ENCODE peak calls at places on chromosomes 5 and 9, in six cellular contexts. One of them, this sample, is unnamed.

GRCh38 chr5:124738751-124739559 is 7.5 kb downstream of the ZNF608 start:
- DNase-seq in GM12892: no peak
- DNase-seq in A549: no peak
- DNase-seq in lower leg skin: no peak
- DNase-seq in heart left ventricle: no peak
- DNase-seq in endothelial cell of umbilical vein: no peak
- DNase-seq in this sample: no peak

GRCh38 chr5:95617057-95617456 is 2.8 kb upstream of the GPR150 start:
- DNase-seq in GM12892: no peak
- DNase-seq in A549: peak
- DNase-seq in lower leg skin: no peak
- DNase-seq in heart left ventricle: no peak
- DNase-seq in endothelial cell of umbilical vein: peak
- DNase-seq in this sample: peak

GRCh38 chr5:115377468-115378217 is 81.2 kb upstream of the CCDC112 start:
- DNase-seq in GM12892: no peak
- DNase-seq in A549: peak
- DNase-seq in lower leg skin: no peak
- DNase-seq in heart left ventricle: no peak
- DNase-seq in endothelial cell of umbilical vein: peak
- DNase-seq in this sample: no peak

GRCh38 chr5:78566747-78567449 is 81.7 kb downstream of the LHFPL2 start:
- DNase-seq in GM12892: no peak
- DNase-seq in A549: no peak
- DNase-seq in lower leg skin: no peak
- DNase-seq in heart left ventricle: no peak
- DNase-seq in endothelial cell of umbilical vein: peak
- DNase-seq in this sample: no peak

GRCh38 chr5:107090471-107090870 is 580.3 kb downstream of the EFNA5 start:
- DNase-seq in GM12892: no peak
- DNase-seq in A549: no peak
- DNase-seq in lower leg skin: no peak
- DNase-seq in heart left ventricle: no peak
- DNase-seq in endothelial cell of umbilical vein: peak
- DNase-seq in this sample: no peak

GRCh38 chr5:131209506-131210191 is 38.9 kb downstream of the LYRM7 start:
- DNase-seq in GM12892: peak
- DNase-seq in A549: no peak
- DNase-seq in lower leg skin: no peak
- DNase-seq in heart left ventricle: no peak
- DNase-seq in endothelial cell of umbilical vein: no peak
- DNase-seq in this sample: no peak

GRCh38 chr5:27494845-27495244 is 456.5 kb upstream of the CDH9 start:
- DNase-seq in GM12892: no peak
- DNase-seq in A549: peak
- DNase-seq in lower leg skin: no peak
- DNase-seq in heart left ventricle: no peak
- DNase-seq in endothelial cell of umbilical vein: no peak
- DNase-seq in this sample: no peak

GRCh38 chr5:133434336-133434735 is 178.0 kb downstream of the FSTL4 start:
- DNase-seq in GM12892: no peak
- DNase-seq in A549: no peak
- DNase-seq in lower leg skin: no peak
- DNase-seq in heart left ventricle: no peak
- DNase-seq in endothelial cell of umbilical vein: no peak
- DNase-seq in this sample: no peak

GRCh38 chr9:36319183-36319582 is 60.9 kb upstream of the GNE start:
- DNase-seq in GM12892: no peak
- DNase-seq in A549: no peak
- DNase-seq in lower leg skin: peak
- DNase-seq in heart left ventricle: no peak
- DNase-seq in endothelial cell of umbilical vein: no peak
- DNase-seq in this sample: no peak

GRCh38 chr5:173515526-173515925 is 100.9 kb downstream of the BOD1 start:
- DNase-seq in GM12892: no peak
- DNase-seq in A549: peak
- DNase-seq in lower leg skin: no peak
- DNase-seq in heart left ventricle: no peak
- DNase-seq in endothelial cell of umbilical vein: no peak
- DNase-seq in this sample: no peak

GRCh38 chr5:39219433-39219832 is at the start of gene FYB1:
- DNase-seq in GM12892: no peak
- DNase-seq in A549: no peak
- DNase-seq in lower leg skin: no peak
- DNase-seq in heart left ventricle: peak
- DNase-seq in endothelial cell of umbilical vein: no peak
- DNase-seq in this sample: no peak

GRCh38 chr9:29245351-29245750 is 1672.1 kb upstream of the C9orf72 start:
- DNase-seq in GM12892: no peak
- DNase-seq in A549: no peak
- DNase-seq in lower leg skin: no peak
- DNase-seq in heart left ventricle: no peak
- DNase-seq in endothelial cell of umbilical vein: no peak
- DNase-seq in this sample: no peak

GRCh38 chr5:80655231-80655784 is 525 bp upstream of the DHFR start:
- DNase-seq in GM12892: no peak
- DNase-seq in A549: peak
- DNase-seq in lower leg skin: no peak
- DNase-seq in heart left ventricle: no peak
- DNase-seq in endothelial cell of umbilical vein: no peak
- DNase-seq in this sample: no peak

GRCh38 chr9:80020056-80020455 is 448.3 kb downstream of the TLE4 start:
- DNase-seq in GM12892: no peak
- DNase-seq in A549: no peak
- DNase-seq in lower leg skin: no peak
- DNase-seq in heart left ventricle: no peak
- DNase-seq in endothelial cell of umbilical vein: no peak
- DNase-seq in this sample: no peak

GRCh38 chr9:81132796-81133195 is 556.6 kb downstream of the TLE1 start:
- DNase-seq in GM12892: no peak
- DNase-seq in A549: no peak
- DNase-seq in lower leg skin: no peak
- DNase-seq in heart left ventricle: no peak
- DNase-seq in endothelial cell of umbilical vein: no peak
- DNase-seq in this sample: no peak

GRCh38 chr9:36486933-36487481 is 85.7 kb upstream of the MELK start:
- DNase-seq in GM12892: peak
- DNase-seq in A549: peak
- DNase-seq in lower leg skin: peak
- DNase-seq in heart left ventricle: peak
- DNase-seq in endothelial cell of umbilical vein: peak
- DNase-seq in this sample: no peak

GRCh38 chr5:85108471-85108870 is 723.8 kb upstream of the EDIL3 start:
- DNase-seq in GM12892: no peak
- DNase-seq in A549: peak
- DNase-seq in lower leg skin: no peak
- DNase-seq in heart left ventricle: no peak
- DNase-seq in endothelial cell of umbilical vein: no peak
- DNase-seq in this sample: no peak

GRCh38 chr5:85109616-85110015 is 724.9 kb upstream of the EDIL3 start:
- DNase-seq in GM12892: no peak
- DNase-seq in A549: no peak
- DNase-seq in lower leg skin: no peak
- DNase-seq in heart left ventricle: no peak
- DNase-seq in endothelial cell of umbilical vein: no peak
- DNase-seq in this sample: no peak
- TF ChIP-seq POLR2A in GM12892: no peak
- TF ChIP-seq POLR2A in A549: no peak
- TF ChIP-seq POLR2A in lower leg skin: no peak
- TF ChIP-seq POLR2A in heart left ventricle: no peak
- TF ChIP-seq POLR2A in endothelial cell of umbilical vein: no peak
- TF ChIP-seq POLR2A in this sample: no peak

DNA sequence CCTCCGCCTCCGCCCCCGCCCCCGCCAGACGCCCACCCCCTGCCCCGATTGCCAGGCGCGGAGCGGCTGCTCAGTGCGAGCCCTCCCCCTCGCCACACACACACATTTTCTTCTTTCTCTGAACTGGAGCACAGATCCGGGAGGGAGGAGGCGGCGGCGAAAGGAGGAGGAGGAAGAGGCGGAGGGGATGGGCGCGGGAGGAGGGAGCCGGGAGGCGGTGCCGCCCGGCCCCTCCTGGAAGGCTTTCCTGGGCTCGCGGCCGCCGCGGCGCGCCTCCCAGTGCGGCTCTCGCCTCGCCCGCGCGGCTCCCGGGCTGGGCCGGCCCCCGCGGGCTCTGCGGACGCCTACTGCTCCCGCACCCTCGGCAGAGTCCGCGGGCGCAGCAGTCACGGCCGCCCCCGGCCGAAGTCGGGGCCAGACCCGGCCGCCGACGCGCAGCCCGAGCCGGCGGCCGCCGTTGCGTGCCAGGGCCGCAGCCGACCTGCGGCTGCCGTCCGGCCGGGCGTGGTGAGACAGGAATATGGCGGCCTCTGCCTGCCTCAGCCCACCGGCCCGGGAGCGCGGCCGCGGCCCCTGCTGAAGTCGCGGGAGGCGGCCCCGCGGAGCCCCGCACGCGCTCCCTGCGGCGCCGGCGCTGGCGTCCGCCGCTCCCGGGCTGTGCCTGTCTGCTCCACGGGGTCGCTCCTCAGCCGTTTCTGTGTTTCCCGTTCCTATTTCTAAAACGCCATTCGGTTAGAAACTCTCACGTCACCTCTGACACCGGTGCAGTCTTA is 401 bp upstream of the GNAQ start:
- DNase-seq in GM12892: peak
- DNase-seq in A549: peak
- DNase-seq in lower leg skin: peak
- DNase-seq in heart left ventricle: peak
- DNase-seq in endothelial cell of umbilical vein: peak
- DNase-seq in this sample: peak
- TF ChIP-seq POLR2A in GM12892: no peak
- TF ChIP-seq POLR2A in A549: peak
- TF ChIP-seq POLR2A in lower leg skin: no peak
- TF ChIP-seq POLR2A in heart left ventricle: peak
- TF ChIP-seq POLR2A in endothelial cell of umbilical vein: peak
- TF ChIP-seq POLR2A in this sample: peak

GRCh38 chr9:34380511-34381315 is 4.0 kb upstream of the MYORG start:
- DNase-seq in GM12892: peak
- DNase-seq in A549: peak
- DNase-seq in lower leg skin: peak
- DNase-seq in heart left ventricle: peak
- DNase-seq in endothelial cell of umbilical vein: peak
- DNase-seq in this sample: no peak
- TF ChIP-seq POLR2A in GM12892: no peak
- TF ChIP-seq POLR2A in A549: peak
- TF ChIP-seq POLR2A in lower leg skin: no peak
- TF ChIP-seq POLR2A in heart left ventricle: peak
- TF ChIP-seq POLR2A in endothelial cell of umbilical vein: no peak
- TF ChIP-seq POLR2A in this sample: no peak

GRCh38 chr9:113885183-113886002 is 9.3 kb downstream of the ZNF618 start:
- DNase-seq in GM12892: no peak
- DNase-seq in A549: no peak
- DNase-seq in lower leg skin: no peak
- DNase-seq in heart left ventricle: no peak
- DNase-seq in endothelial cell of umbilical vein: no peak
- DNase-seq in this sample: no peak
- TF ChIP-seq POLR2A in GM12892: no peak
- TF ChIP-seq POLR2A in A549: no peak
- TF ChIP-seq POLR2A in lower leg skin: no peak
- TF ChIP-seq POLR2A in heart left ventricle: no peak
- TF ChIP-seq POLR2A in endothelial cell of umbilical vein: no peak
- TF ChIP-seq POLR2A in this sample: no peak

DNA sequence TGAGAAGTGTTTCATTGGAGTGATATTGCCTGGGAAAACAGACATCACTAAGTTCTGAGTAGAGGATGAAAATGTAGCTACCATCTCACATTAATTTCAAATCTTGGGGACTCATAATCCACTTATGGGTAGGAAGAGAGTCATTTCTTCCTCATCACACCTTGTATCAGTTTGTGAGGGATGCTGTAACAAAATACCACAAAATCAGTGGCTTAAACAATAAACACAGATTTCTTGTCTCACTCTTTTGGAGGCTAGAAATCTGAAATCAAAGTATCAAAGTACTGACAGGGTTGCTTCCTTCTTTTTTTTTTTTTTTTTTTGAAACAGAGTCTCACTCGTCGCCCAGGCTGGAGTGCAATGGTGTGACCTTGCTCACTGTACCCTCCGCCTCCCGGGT is 3.4 kb downstream of the CARD6 start:
- DNase-seq in GM12892: no peak
- DNase-seq in A549: no peak
- DNase-seq in lower leg skin: no peak
- DNase-seq in heart left ventricle: no peak
- DNase-seq in endothelial cell of umbilical vein: no peak
- DNase-seq in this sample: no peak
- TF ChIP-seq POLR2A in GM12892: no peak
- TF ChIP-seq POLR2A in A549: no peak
- TF ChIP-seq POLR2A in lower leg skin: no peak
- TF ChIP-seq POLR2A in heart left ventricle: no peak
- TF ChIP-seq POLR2A in endothelial cell of umbilical vein: no peak
- TF ChIP-seq POLR2A in this sample: no peak

DNA sequence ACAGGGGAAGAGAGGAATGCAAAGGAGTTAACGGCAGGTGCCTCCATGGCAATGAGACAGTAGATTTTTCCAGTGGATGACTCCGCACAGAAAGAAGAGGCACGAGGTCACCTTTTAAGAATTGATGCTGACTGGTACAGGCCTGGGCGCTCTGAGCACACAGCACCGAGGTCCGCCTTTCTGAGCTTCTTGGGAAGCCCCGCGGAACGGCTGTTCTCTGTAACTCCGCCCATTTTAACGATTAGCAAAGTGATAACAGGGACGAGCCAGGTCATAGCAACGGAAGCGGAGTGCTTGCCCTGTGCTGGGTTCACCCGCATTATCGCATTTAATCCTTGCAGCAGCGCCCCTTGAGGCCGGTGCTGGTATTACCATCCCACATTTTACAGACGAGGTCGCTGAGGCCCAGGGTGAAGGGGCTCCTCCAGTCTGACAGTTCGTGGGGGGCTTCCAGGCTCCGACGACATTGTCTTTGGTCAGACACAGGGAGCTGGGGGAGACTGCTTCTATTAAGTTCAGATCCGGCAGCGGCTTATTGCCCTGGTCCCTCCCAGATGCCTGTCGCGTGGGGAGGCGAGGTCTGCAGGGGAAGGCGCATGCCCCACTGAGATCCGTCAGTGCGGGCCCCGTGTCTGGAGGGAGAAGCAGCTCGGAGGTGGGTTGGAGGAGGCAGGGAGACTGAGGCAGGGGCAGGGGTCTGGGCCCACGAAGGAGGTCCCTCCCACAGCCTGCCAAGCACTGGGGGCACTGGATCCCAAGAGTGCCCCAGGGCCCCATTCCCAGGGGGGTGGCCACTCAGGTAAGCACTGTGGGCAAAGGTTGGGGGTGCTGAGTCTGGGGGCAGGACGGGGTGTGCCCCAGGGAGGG is 22.3 kb upstream of the HMCN2 start:
- DNase-seq in GM12892: peak
- DNase-seq in A549: peak
- DNase-seq in lower leg skin: peak
- DNase-seq in heart left ventricle: peak
- DNase-seq in endothelial cell of umbilical vein: peak
- DNase-seq in this sample: peak
- TF ChIP-seq POLR2A in GM12892: no peak
- TF ChIP-seq POLR2A in A549: no peak
- TF ChIP-seq POLR2A in lower leg skin: no peak
- TF ChIP-seq POLR2A in heart left ventricle: no peak
- TF ChIP-seq POLR2A in endothelial cell of umbilical vein: no peak
- TF ChIP-seq POLR2A in this sample: no peak

DNA sequence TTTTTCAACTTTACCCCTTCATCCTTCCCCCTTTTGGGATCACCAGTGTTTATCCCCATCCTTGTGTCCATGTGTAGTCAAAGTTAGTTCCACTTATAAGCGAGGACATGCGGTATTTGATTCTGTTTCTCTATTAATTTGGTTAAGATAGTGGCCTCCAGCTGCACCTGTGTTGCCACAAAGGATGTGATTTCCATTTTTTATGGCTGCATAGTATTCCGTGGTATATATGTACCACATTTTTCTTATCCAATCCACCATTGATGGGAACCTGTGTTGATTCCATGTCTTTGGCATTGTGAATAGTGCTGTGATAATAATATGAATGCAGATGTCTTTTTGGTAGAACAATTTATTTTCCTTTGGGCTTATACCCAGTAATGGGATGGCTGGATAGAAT is 252.4 kb downstream of the ARRDC3 start:
- DNase-seq in GM12892: no peak
- DNase-seq in A549: no peak
- DNase-seq in lower leg skin: no peak
- DNase-seq in heart left ventricle: no peak
- DNase-seq in endothelial cell of umbilical vein: no peak
- DNase-seq in this sample: no peak
- TF ChIP-seq POLR2A in GM12892: no peak
- TF ChIP-seq POLR2A in A549: no peak
- TF ChIP-seq POLR2A in lower leg skin: no peak
- TF ChIP-seq POLR2A in heart left ventricle: no peak
- TF ChIP-seq POLR2A in endothelial cell of umbilical vein: no peak
- TF ChIP-seq POLR2A in this sample: no peak

This sample was measured in breast epithelium.